ENCODE peak calls at places on chromosomes 7 and 10, in six cellular contexts. E, K, I, W, A and Y are unnamed samples.

GRCh38 chr7:151491859-151492258 is 27.8 kb downstream of the RHEB start:
- DNase-seq in E (no peak), K (no peak), I (peak), W (peak), A (no peak), Y (no peak)

GRCh38 chr7:105429746-105430612 is 41.3 kb upstream of the SRPK2 start:
- DNase-seq in E (peak), K (no peak), I (peak), W (peak), A (no peak), Y (peak)

GRCh38 chr10:35203744-35204143 is 77.1 kb downstream of the CREM start:
- DNase-seq in E (no peak), K (no peak), I (no peak), W (no peak), A (no peak), Y (no peak)

GRCh38 chr7:30510124-30511074 is 5.8 kb upstream of the GGCT start:
- DNase-seq in E (peak), K (no peak), I (peak), W (peak), A (no peak), Y (peak)

GRCh38 chr10:79322616-79323566 is 24.4 kb upstream of the PPIF start:
- DNase-seq in E (no peak), K (peak), I (peak), W (peak), A (no peak), Y (no peak)

GRCh38 chr10:131312261-131312801 is 810 bp upstream of the TCERG1L start:
- DNase-seq in E (no peak), K (no peak), I (no peak), W (no peak), A (peak), Y (peak)

GRCh38 chr10:67697646-67698245 is 1.8 kb upstream of the CTNNA3 start:
- DNase-seq in E (peak), K (no peak), I (peak), W (peak), A (no peak), Y (peak)

GRCh38 chr7:45712057-45712689 is 138.0 kb downstream of the ADCY1 start:
- DNase-seq in E (no peak), K (peak), I (no peak), W (no peak), A (no peak), Y (no peak)

GRCh38 chr7:127486654-127487053 is 94.1 kb upstream of the ZNF800 start:
- DNase-seq in E (peak), K (no peak), I (peak), W (peak), A (no peak), Y (peak)

GRCh38 chr7:88092676-88092999 is 127.2 kb downstream of the SRI start:
- DNase-seq in E (no peak), K (no peak), I (no peak), W (no peak), A (no peak), Y (no peak)

GRCh38 chr7:33904680-33905388 is 505 bp upstream of the BMPER start:
- DNase-seq in E (no peak), K (no peak), I (peak), W (peak), A (peak), Y (peak)

GRCh38 chr7:106377847-106378361 is 93.1 kb upstream of the NAMPT start:
- DNase-seq in E (no peak), K (no peak), I (no peak), W (no peak), A (no peak), Y (no peak)

GRCh38 chr10:93821051-93821772 is 63.5 kb downstream of the LGI1 start:
- DNase-seq in E (no peak), K (no peak), I (peak), W (peak), A (no peak), Y (peak)

GRCh38 chr7:100126931-100127865 is at the start of gene MBLAC1:
- DNase-seq in E (peak), K (peak), I (peak), W (peak), A (peak), Y (peak)

GRCh38 chr7:37448637-37449331 is at the start of gene ELMO1:
- DNase-seq in E (peak), K (peak), I (peak), W (no peak), A (peak), Y (peak)

GRCh38 chr7:99123571-99124033 is 20.3 kb downstream of the SMURF1 start:
- DNase-seq in E (no peak), K (no peak), I (peak), W (peak), A (no peak), Y (no peak)

GRCh38 chr7:14841850-14842249 is 60.7 kb downstream of the DGKB start:
- DNase-seq in E (no peak), K (no peak), I (peak), W (peak), A (no peak), Y (no peak)

GRCh38 chr7:98626393-98627061 is 9.4 kb downstream of the NPTX2 start:
- DNase-seq in E (no peak), K (no peak), I (no peak), W (no peak), A (no peak), Y (peak)